ENCODE peak calls at places on chromosomes 12 and 14, in six cellular contexts. S is dorsolateral prefrontal cortex; N is CD8-positive, alpha-beta memory T cell; H is astrocyte of the spinal cord; L is mucosa of descending colon; A is NT2/D1. G is an unnamed sample.

GRCh38 chr14:76759589-76759988 is 1.7 kb upstream of the VASH1 start:
- DNase-seq in S (no peak), N (no peak), H (no peak), L (no peak), A (no peak), G (no peak)

GRCh38 chr12:122886851-122887816 is 8.8 kb downstream of the VPS37B start:
- DNase-seq in S (no peak), N (no peak), H (peak), L (no peak), A (no peak), G (peak)

GRCh38 chr14:72665259-72665658 is 228.6 kb downstream of the DPF3 start:
- DNase-seq in S (no peak), N (no peak), H (peak), L (no peak), A (no peak), G (peak)

GRCh38 chr14:65462411-65462810 is 49.9 kb downstream of the FUT8 start:
- DNase-seq in S (no peak), N (no peak), H (peak), L (no peak), A (no peak), G (peak)

GRCh38 chr12:41950455-41950854 is 194.2 kb downstream of the GXYLT1 start:
- DNase-seq in S (no peak), N (no peak), H (no peak), L (no peak), A (no peak), G (no peak)

GRCh38 chr12:77232045-77232444 is 166.7 kb upstream of the E2F7 start:
- DNase-seq in S (no peak), N (no peak), H (peak), L (no peak), A (no peak), G (no peak)

GRCh38 chr12:12333407-12333831 is 16.6 kb downstream of the MANSC1 start:
- DNase-seq in S (no peak), N (no peak), H (peak), L (peak), A (no peak), G (no peak)

GRCh38 chr12:28032811-28033537 is 60.4 kb upstream of the PTHLH start:
- DNase-seq in S (no peak), N (no peak), H (peak), L (no peak), A (no peak), G (no peak)

GRCh38 chr12:107437954-107438353 is 247.6 kb upstream of the PWP1 start:
- DNase-seq in S (no peak), N (no peak), H (no peak), L (no peak), A (no peak), G (no peak)

DNA sequence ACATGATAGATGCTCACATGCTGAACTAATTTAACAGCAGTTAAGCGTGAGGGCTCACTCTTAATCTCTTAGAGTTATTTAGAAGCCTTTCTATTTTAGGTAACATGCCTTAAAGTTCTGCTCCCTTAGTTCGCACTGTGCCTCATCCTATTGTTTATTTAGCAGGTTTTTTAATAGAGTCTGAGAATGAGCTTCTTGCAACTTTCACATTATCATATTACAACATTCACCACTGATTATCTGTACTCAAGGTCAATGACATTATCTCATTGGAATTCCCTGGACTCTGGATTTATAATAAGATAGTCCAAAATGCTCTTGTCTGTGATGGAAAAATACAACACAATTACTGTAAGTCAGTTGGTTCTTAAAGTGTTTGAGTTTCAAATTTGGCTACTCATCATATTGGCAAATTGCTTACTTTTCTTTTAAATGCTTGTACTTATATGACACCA is 183.6 kb upstream of the SLC38A2 start:
- DNase-seq in S (no peak), N (no peak), H (peak), L (no peak), A (no peak), G (no peak)
- H3K4me3 ChIP-seq in S (no peak), N (no peak), H (no peak), L (no peak), A (no peak), G (no peak)

DNA sequence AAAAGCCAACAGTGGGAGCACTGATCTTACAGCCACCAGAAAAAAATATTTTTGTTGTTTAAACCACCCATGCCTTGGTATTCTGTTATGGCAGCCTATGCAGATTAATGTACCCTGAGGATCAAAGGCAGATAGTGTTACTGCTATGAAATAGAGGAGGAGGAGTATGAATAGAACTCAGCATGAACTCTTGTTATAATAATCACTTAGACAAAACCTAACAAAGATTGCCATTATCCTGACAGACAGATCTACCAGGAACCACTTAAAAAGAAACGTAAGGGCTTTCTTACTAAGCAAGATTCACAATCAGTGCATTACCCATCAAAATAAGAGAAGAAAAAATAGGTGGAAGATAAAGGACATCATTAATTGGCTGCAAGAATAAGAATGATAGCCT is 558.3 kb downstream of the GALC start:
- DNase-seq in S (no peak), N (no peak), H (no peak), L (no peak), A (no peak), G (no peak)
- H3K4me3 ChIP-seq in S (no peak), N (no peak), H (no peak), L (no peak), A (no peak), G (no peak)

GRCh38 chr14:102088012-102088792 is 1.4 kb upstream of the HSP90AA1 start:
- DNase-seq in S (peak), N (peak), H (no peak), L (peak), A (no peak), G (peak)
- H3K4me3 ChIP-seq in S (peak), N (peak), H (peak), L (no peak), A (peak), G (peak)

GRCh38 chr12:117521327-117521726 is 159.9 kb upstream of the NOS1 start:
- DNase-seq in S (no peak), N (no peak), H (no peak), L (no peak), A (no peak), G (no peak)
- H3K4me3 ChIP-seq in S (no peak), N (no peak), H (no peak), L (no peak), A (no peak), G (no peak)